ENCODE peak calls at places on chromosomes 13 and 19, in four cellular contexts. One of them, this sample, is unnamed.

GRCh38 chr13:44498969-44499368 is 77.2 kb downstream of the TSC22D1 start:
- DNase-seq in neuronal stem cell: no peak
- DNase-seq in NCI-H1092 treated with DMSO at 0.1 percent for 48 hours: no peak
- DNase-seq in effector memory CD4-positive, alpha-beta T cell: no peak
- DNase-seq in this sample: no peak

GRCh38 chr13:101035119-101035620 is 360.6 kb upstream of the TMTC4 start:
- DNase-seq in neuronal stem cell: no peak
- DNase-seq in effector memory CD4-positive, alpha-beta T cell: no peak
- DNase-seq in NCI-H1092 treated with DMSO at 0.1 percent for 48 hours: no peak
- DNase-seq in this sample: no peak

GRCh38 chr19:36488816-36489138 is 584 bp downstream of the ZNF566 start:
- DNase-seq in NCI-H1092 treated with DMSO at 0.1 percent for 48 hours: peak
- DNase-seq in effector memory CD4-positive, alpha-beta T cell: peak
- DNase-seq in neuronal stem cell: no peak
- DNase-seq in this sample: peak

GRCh38 chr19:41998246-41999020 is 4.4 kb upstream of the ATP1A3 start:
- DNase-seq in NCI-H1092 treated with DMSO at 0.1 percent for 48 hours: peak
- DNase-seq in effector memory CD4-positive, alpha-beta T cell: no peak
- DNase-seq in neuronal stem cell: peak
- DNase-seq in this sample: no peak

GRCh38 chr13:93108111-93108581 is 118.5 kb upstream of the GPC6 start:
- DNase-seq in effector memory CD4-positive, alpha-beta T cell: no peak
- DNase-seq in NCI-H1092 treated with DMSO at 0.1 percent for 48 hours: no peak
- DNase-seq in neuronal stem cell: no peak
- DNase-seq in this sample: no peak

GRCh38 chr13:48155850-48156249 is 60.9 kb upstream of the MED4 start:
- DNase-seq in effector memory CD4-positive, alpha-beta T cell: peak
- DNase-seq in NCI-H1092 treated with DMSO at 0.1 percent for 48 hours: no peak
- DNase-seq in neuronal stem cell: no peak
- DNase-seq in this sample: peak

GRCh38 chr13:41401371-41401770 is 56.0 kb upstream of the RGCC start:
- DNase-seq in NCI-H1092 treated with DMSO at 0.1 percent for 48 hours: no peak
- DNase-seq in effector memory CD4-positive, alpha-beta T cell: no peak
- DNase-seq in neuronal stem cell: no peak
- DNase-seq in this sample: no peak

GRCh38 chr19:41089955-41090354 is 1.7 kb downstream of the CYP2A13 start:
- DNase-seq in effector memory CD4-positive, alpha-beta T cell: no peak
- DNase-seq in NCI-H1092 treated with DMSO at 0.1 percent for 48 hours: no peak
- DNase-seq in neuronal stem cell: no peak
- DNase-seq in this sample: peak

GRCh38 chr13:113862191-113862765 is 1.6 kb downstream of the GAS6 start:
- DNase-seq in NCI-H1092 treated with DMSO at 0.1 percent for 48 hours: no peak
- DNase-seq in neuronal stem cell: no peak
- DNase-seq in effector memory CD4-positive, alpha-beta T cell: no peak
- DNase-seq in this sample: no peak

GRCh38 chr13:43666403-43666802 is 120.4 kb downstream of the ENOX1 start:
- DNase-seq in NCI-H1092 treated with DMSO at 0.1 percent for 48 hours: no peak
- DNase-seq in effector memory CD4-positive, alpha-beta T cell: no peak
- DNase-seq in neuronal stem cell: no peak
- DNase-seq in this sample: no peak

GRCh38 chr19:1285737-1286360 is at the start of gene EFNA2:
- DNase-seq in effector memory CD4-positive, alpha-beta T cell: no peak
- DNase-seq in neuronal stem cell: no peak
- DNase-seq in NCI-H1092 treated with DMSO at 0.1 percent for 48 hours: no peak
- DNase-seq in this sample: no peak

GRCh38 chr13:33146843-33147611 is 130.8 kb downstream of the KL start:
- DNase-seq in effector memory CD4-positive, alpha-beta T cell: no peak
- DNase-seq in neuronal stem cell: no peak
- DNase-seq in NCI-H1092 treated with DMSO at 0.1 percent for 48 hours: no peak
- DNase-seq in this sample: no peak

GRCh38 chr19:47456721-47457478 is 14.8 kb downstream of the SLC8A2 start:
- DNase-seq in neuronal stem cell: no peak
- DNase-seq in NCI-H1092 treated with DMSO at 0.1 percent for 48 hours: no peak
- DNase-seq in effector memory CD4-positive, alpha-beta T cell: no peak
- DNase-seq in this sample: no peak

GRCh38 chr13:76983676-76984075 is 8.2 kb upstream of the CLN5 start:
- DNase-seq in effector memory CD4-positive, alpha-beta T cell: no peak
- DNase-seq in NCI-H1092 treated with DMSO at 0.1 percent for 48 hours: no peak
- DNase-seq in neuronal stem cell: no peak
- DNase-seq in this sample: no peak

GRCh38 chr19:6491802-6492592 is 10.1 kb downstream of the TUBB4A start:
- DNase-seq in neuronal stem cell: no peak
- DNase-seq in NCI-H1092 treated with DMSO at 0.1 percent for 48 hours: no peak
- DNase-seq in effector memory CD4-positive, alpha-beta T cell: no peak
- DNase-seq in this sample: no peak

GRCh38 chr19:11164879-11165406 is 9.4 kb upstream of the SPC24 start:
- DNase-seq in neuronal stem cell: no peak
- DNase-seq in NCI-H1092 treated with DMSO at 0.1 percent for 48 hours: no peak
- DNase-seq in effector memory CD4-positive, alpha-beta T cell: no peak
- DNase-seq in this sample: no peak

GRCh38 chr13:36345438-36346221 is 564 bp downstream of the SPART start:
- DNase-seq in effector memory CD4-positive, alpha-beta T cell: peak
- DNase-seq in neuronal stem cell: peak
- DNase-seq in NCI-H1092 treated with DMSO at 0.1 percent for 48 hours: no peak
- DNase-seq in this sample: no peak

GRCh38 chr19:58499021-58499927 is 12.5 kb downstream of the SLC27A5 start:
- DNase-seq in effector memory CD4-positive, alpha-beta T cell: peak
- DNase-seq in neuronal stem cell: peak
- DNase-seq in NCI-H1092 treated with DMSO at 0.1 percent for 48 hours: peak
- DNase-seq in this sample: peak

GRCh38 chr13:33369073-33369472 is 83.5 kb upstream of the STARD13 start:
- DNase-seq in NCI-H1092 treated with DMSO at 0.1 percent for 48 hours: peak
- DNase-seq in neuronal stem cell: no peak
- DNase-seq in effector memory CD4-positive, alpha-beta T cell: no peak
- DNase-seq in this sample: no peak

GRCh38 chr19:15123900-15124299 is 16.7 kb downstream of the SYDE1 start:
- DNase-seq in NCI-H1092 treated with DMSO at 0.1 percent for 48 hours: peak
- DNase-seq in effector memory CD4-positive, alpha-beta T cell: no peak
- DNase-seq in neuronal stem cell: no peak
- DNase-seq in this sample: no peak

GRCh38 chr19:49475191-49475932 is 1.3 kb downstream of the FLT3LG start:
- DNase-seq in effector memory CD4-positive, alpha-beta T cell: no peak
- DNase-seq in NCI-H1092 treated with DMSO at 0.1 percent for 48 hours: no peak
- DNase-seq in neuronal stem cell: no peak
- DNase-seq in this sample: no peak

GRCh38 chr13:25224151-25224550 is 52.1 kb upstream of the AMER2 start:
- DNase-seq in NCI-H1092 treated with DMSO at 0.1 percent for 48 hours: no peak
- DNase-seq in neuronal stem cell: no peak
- DNase-seq in effector memory CD4-positive, alpha-beta T cell: no peak
- DNase-seq in this sample: no peak

GRCh38 chr19:30784850-30785459 is 412.8 kb downstream of the ZNF536 start:
- DNase-seq in NCI-H1092 treated with DMSO at 0.1 percent for 48 hours: no peak
- DNase-seq in neuronal stem cell: peak
- DNase-seq in effector memory CD4-positive, alpha-beta T cell: peak
- DNase-seq in this sample: peak

GRCh38 chr13:25753976-25754375 is 297.8 kb downstream of the SHISA2 start:
- DNase-seq in effector memory CD4-positive, alpha-beta T cell: no peak
- DNase-seq in neuronal stem cell: no peak
- DNase-seq in NCI-H1092 treated with DMSO at 0.1 percent for 48 hours: no peak
- DNase-seq in this sample: no peak